ENCODE peak calls at places on chromosome 12, in five cellular contexts. C is transverse colon, X is adipocyte, W is lower leg skin, T is ovary. Y is an unnamed sample.

GRCh38 chr12:24143928-24144327 is 194.5 kb upstream of the SOX5 start:
- DNase-seq in C (no peak), X (no peak), W (no peak), T (no peak), Y (no peak)

GRCh38 chr12:46343122-46343852 is 29.3 kb downstream of the SLC38A2 start:
- DNase-seq in C (no peak), X (no peak), W (no peak), T (no peak), Y (no peak)

GRCh38 chr12:115194857-115195256 is 510.9 kb upstream of the TBX3 start:
- DNase-seq in C (no peak), X (no peak), W (no peak), T (no peak), Y (no peak)

GRCh38 chr12:20476551-20476950 is 108.2 kb downstream of the PDE3A start:
- DNase-seq in C (no peak), X (no peak), W (no peak), T (no peak), Y (no peak)

GRCh38 chr12:56078427-56078826 is 1.5 kb upstream of the ERBB3 start:
- DNase-seq in C (no peak), X (no peak), W (no peak), T (no peak), Y (no peak)

GRCh38 chr12:560666-561065 is 100.9 kb downstream of the B4GALNT3 start:
- DNase-seq in C (no peak), X (no peak), W (no peak), T (no peak), Y (no peak)

GRCh38 chr12:109944975-109945374 is 44.9 kb downstream of the TCHP start:
- DNase-seq in C (no peak), X (peak), W (no peak), T (peak), Y (peak)

GRCh38 chr12:131452444-131452860 is 258.4 kb upstream of the SFSWAP start:
- DNase-seq in C (no peak), X (no peak), W (no peak), T (no peak), Y (no peak)

GRCh38 chr12:30201301-30202160 is 417.8 kb upstream of the TMTC1 start:
- DNase-seq in C (no peak), X (no peak), W (no peak), T (no peak), Y (peak)

GRCh38 chr12:95690861-95691635 is 99.5 kb downstream of the NTN4 start:
- DNase-seq in C (no peak), X (no peak), W (no peak), T (no peak), Y (no peak)

GRCh38 chr12:87779016-87779415 is 250.2 kb downstream of the C12orf50 start:
- DNase-seq in C (no peak), X (no peak), W (no peak), T (no peak), Y (no peak)

GRCh38 chr12:67410246-67410645 is 141.1 kb downstream of the CAND1 start:
- DNase-seq in C (no peak), X (peak), W (no peak), T (no peak), Y (no peak)

GRCh38 chr12:89316705-89317139 is 35.6 kb downstream of the DUSP6 start:
- DNase-seq in C (no peak), X (no peak), W (no peak), T (no peak), Y (no peak)

GRCh38 chr12:3740840-3741239 is 12.1 kb downstream of the CRACR2A start:
- DNase-seq in C (no peak), X (no peak), W (no peak), T (no peak), Y (no peak)

GRCh38 chr12:16020034-16020433 is 108.9 kb downstream of the DERA start:
- DNase-seq in C (no peak), X (no peak), W (no peak), T (no peak), Y (no peak)

GRCh38 chr12:25364529-25365339 is 114.0 kb upstream of the KRAS start:
- DNase-seq in C (no peak), X (no peak), W (no peak), T (no peak), Y (no peak)

DNA sequence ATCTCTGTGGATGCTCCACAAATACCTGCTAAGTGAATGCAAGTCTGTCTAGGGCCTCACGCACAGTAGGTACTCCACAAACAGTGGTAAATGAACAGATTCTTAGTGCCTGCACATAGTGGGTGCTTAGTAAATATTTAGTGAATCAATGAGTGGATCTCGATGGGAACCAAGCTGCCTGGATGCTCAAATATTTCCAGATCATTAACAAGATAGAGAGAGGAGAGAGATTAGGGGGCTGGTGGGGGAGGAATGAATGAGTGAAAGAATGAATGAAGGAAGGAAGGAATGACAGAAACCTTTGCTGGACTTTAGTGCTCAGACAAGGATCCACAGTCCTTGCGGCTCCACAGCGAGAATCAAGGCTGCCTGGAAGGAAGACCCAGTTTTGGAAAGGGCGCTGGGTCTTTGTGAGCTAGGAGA is 118.2 kb downstream of the SCARB1 start:
- DNase-seq in C (no peak), X (no peak), W (no peak), T (no peak), Y (no peak)
- H3K4me3 ChIP-seq in C (no peak), X (peak), W (no peak), T (no peak), Y (no peak)

DNA sequence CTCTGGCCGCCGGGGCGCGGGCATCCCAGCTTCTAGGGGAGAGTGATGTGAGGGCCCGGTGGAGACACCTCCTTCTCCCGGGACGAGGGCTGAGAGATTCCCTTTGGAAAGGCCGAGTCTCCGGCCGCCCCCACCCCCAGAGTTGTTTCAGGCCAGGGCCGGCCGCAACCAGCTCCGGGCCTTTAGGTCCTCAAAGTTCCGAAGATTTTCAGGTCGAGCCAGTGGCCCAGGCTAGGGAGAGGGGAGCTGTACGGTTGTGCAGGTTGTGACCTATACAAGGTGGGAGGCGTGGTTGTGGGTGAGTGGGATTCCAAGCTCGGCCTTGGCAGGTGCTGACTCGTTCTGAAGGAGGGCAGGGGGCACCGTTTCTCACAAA is 18.4 kb upstream of the ANKRD33 start:
- DNase-seq in C (no peak), X (no peak), W (no peak), T (no peak), Y (no peak)
- H3K4me3 ChIP-seq in C (peak), X (peak), W (no peak), T (peak), Y (peak)

GRCh38 chr12:51887476-51888315 is at the start of gene ANKRD33:
- DNase-seq in C (peak), X (no peak), W (no peak), T (no peak), Y (peak)
- H3K4me3 ChIP-seq in C (no peak), X (peak), W (no peak), T (no peak), Y (no peak)

DNA sequence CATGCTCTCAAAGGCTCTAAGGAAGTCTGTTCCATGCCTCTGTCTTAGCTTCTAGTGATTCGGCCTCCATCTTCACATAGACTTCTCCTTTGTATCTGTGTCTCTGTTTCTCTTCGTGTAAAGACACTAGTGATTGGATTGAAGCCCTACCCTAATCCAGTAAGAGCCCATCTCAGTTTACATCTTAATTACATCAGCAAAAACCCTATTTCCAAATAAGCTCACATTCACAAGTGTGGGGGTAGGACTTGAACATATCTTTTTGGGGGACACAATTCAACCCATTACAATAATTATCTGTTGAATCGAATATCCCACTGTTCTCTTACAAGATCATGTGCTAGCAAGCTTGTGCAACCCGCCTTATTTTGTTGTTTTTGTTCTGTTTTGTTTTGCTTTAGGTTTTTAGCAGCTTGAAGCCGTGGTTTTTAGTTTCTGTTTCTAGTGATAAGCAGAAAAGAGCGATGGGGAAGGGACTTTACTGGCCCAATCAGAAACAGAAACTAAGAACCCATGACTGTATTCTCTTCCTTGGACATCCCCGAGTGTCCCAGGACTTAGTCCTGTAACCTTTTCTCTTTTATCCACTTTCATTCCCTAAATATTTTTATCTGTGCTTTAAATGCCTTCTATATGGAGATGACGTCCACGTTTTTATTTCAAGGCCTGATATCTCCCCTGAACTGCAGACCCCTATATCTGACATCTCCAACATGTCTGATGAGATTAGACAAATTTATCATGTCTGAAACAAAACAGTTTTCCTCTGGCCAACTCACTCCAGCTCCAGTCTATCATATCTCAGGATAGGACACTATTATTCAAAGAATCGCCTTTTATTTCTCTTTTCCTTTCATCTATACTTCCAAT is 353.0 kb downstream of the CCDC91 start:
- DNase-seq in C (no peak), X (no peak), W (no peak), T (no peak), Y (no peak)
- H3K4me3 ChIP-seq in C (no peak), X (no peak), W (no peak), T (no peak), Y (peak)

DNA sequence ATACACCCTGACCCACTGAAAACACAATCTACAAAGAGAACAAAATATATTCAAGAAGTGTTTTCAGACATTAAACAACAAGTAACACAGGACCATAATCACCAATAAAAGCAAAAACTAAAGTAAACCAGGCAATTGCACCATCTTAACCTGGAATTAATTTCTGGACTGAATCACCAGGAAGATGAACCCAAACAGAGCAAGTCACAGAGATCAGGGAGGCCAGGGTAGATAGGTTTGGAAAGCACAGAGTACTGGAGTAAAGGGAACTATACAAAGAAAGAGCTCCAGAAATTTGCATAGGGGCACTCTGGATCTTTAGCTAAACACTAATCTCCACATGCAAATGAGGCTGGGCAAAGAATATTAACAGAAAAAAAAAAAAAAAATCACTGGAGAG is 84.7 kb downstream of the NUAK1 start:
- DNase-seq in C (no peak), X (no peak), W (no peak), T (no peak), Y (no peak)
- H3K4me3 ChIP-seq in C (no peak), X (no peak), W (no peak), T (no peak), Y (no peak)

GRCh38 chr12:40689576-40689975 is 2.7 kb upstream of the CNTN1 start:
- DNase-seq in C (no peak), X (no peak), W (no peak), T (no peak), Y (no peak)

GRCh38 chr12:40691913-40692616 is at the start of gene CNTN1:
- DNase-seq in C (peak), X (peak), W (peak), T (peak), Y (peak)

GRCh38 chr12:40692617-40693502 is 621 bp downstream of the CNTN1 start:
- DNase-seq in C (no peak), X (no peak), W (no peak), T (peak), Y (peak)

GRCh38 chr12:40697566-40698257 is 5.5 kb downstream of the CNTN1 start:
- DNase-seq in C (no peak), X (no peak), W (no peak), T (no peak), Y (no peak)

GRCh38 chr12:40693503-40693863 is 1.2 kb downstream of the CNTN1 start:
- DNase-seq in C (no peak), X (no peak), W (no peak), T (peak), Y (no peak)
- H3K4me3 ChIP-seq in C (peak), X (peak), W (no peak), T (peak), Y (no peak)

GRCh38 chr12:49367381-49368239 is at the start of gene SPATS2:
- DNase-seq in C (peak), X (peak), W (peak), T (peak), Y (peak)
- H3K4me3 ChIP-seq in C (peak), X (peak), W (peak), T (peak), Y (peak)

GRCh38 chr12:70920891-70921290 is 353 bp upstream of the PTPRR start:
- DNase-seq in C (no peak), X (no peak), W (no peak), T (no peak), Y (no peak)
- H3K4me3 ChIP-seq in C (no peak), X (no peak), W (no peak), T (no peak), Y (no peak)

DNA sequence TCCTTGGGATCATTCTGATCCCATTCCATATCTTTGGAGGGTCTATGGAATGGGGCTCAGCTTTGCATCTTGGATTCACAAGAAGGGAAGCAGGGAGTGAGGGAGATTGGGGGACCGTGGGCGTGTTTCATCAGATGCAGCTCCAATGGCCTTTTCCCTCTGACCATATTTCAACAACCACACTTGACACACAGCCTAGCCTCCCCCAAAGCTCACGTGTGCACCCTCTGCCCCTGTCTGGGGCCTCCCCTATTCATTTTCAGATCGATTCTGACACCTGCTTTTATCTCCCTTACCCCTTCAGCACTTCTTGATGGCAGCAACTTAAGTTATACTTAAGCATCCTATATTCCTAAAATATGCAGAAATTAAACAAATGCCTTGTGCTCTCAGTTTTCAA is 126.6 kb downstream of the CHST11 start:
- DNase-seq in C (no peak), X (no peak), W (no peak), T (no peak), Y (no peak)
- H3K4me3 ChIP-seq in C (no peak), X (no peak), W (no peak), T (no peak), Y (no peak)

DNA sequence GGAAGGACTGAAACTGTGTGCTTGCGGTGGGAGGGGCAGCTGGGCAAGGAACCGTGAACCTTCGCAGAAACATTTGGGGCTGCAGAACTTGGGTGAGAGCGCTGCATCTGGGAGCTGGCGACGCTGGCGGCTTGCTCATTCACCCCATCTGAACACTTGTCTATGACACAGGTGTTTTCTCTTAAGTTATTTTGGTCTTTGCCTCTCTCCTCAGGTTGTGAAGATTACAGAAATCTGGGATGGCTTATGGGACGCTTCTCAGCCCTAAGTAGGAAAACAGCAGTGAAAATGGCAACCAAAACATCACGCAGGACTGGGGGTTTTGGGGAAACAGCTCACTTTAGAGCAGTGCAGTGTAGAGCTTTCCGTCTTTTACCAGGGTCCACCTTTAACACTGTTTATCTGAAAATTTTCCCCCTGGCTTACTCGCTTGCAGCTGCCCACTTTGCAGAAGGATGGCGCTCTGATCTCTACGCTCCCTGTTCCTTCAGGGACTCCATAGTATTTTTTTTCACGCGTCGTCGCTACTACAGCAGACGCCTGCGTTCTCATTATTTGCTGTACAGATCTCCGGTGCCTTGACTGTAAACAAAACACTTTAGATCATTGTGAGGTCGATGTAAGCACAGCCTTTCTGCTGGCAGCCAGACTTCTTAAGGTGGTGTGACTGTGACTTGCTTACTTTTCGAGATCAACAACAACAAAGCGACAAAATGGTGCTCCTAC is 2.7 kb upstream of the CDKN1B start:
- DNase-seq in C (peak), X (peak), W (no peak), T (no peak), Y (no peak)
- H3K4me3 ChIP-seq in C (peak), X (peak), W (peak), T (peak), Y (peak)